ENCODE peak calls at places on chromosomes 7 and 10, in seven cellular contexts. E, I, G, V, X, Z and N are unnamed samples.
A peak's percentile ranks its signal among the peaks of the same experiment; 100 is the strongest.

GRCh38 chr10:100293067-100293466 is 6.6 kb upstream of the BLOC1S2 start:
- DNase-seq in E (no peak), I (no peak), G (no peak), V (no peak), X (no peak), Z (no peak), N (no peak)

GRCh38 chr7:26202019-26202985 is 757 bp downstream of the CBX3 start:
- DNase-seq in E (peak; percentile 56), I (peak; percentile 53), G (peak; percentile 75), V (no peak), X (peak; percentile 48), Z (no peak), N (peak; percentile 64)

GRCh38 chr10:102334106-102334505 is 61.4 kb upstream of the NFKB2 start:
- DNase-seq in E (no peak), I (no peak), G (no peak), V (no peak), X (peak; percentile 72), Z (no peak), N (peak; percentile 74)

GRCh38 chr10:22823109-22823508 is 104.7 kb upstream of the ARMC3 start:
- DNase-seq in E (no peak), I (no peak), G (no peak), V (no peak), X (no peak), Z (no peak), N (no peak)

GRCh38 chr7:90178592-90179279 is 24.5 kb downstream of the STEAP1 start:
- DNase-seq in E (no peak), I (no peak), G (no peak), V (no peak), X (no peak), Z (no peak), N (no peak)

GRCh38 chr10:29522038-29522855 is 112.5 kb downstream of the SVIL start:
- DNase-seq in E (no peak), I (peak; percentile 9), G (no peak), V (no peak), X (no peak), Z (no peak), N (no peak)

GRCh38 chr10:110324201-110324804 is 19.6 kb upstream of the SMNDC1 start:
- DNase-seq in E (no peak), I (no peak), G (no peak), V (no peak), X (no peak), Z (no peak), N (no peak)

GRCh38 chr7:1603346-1604211 is 33.7 kb upstream of the PSMG3 start:
- DNase-seq in E (no peak), I (no peak), G (no peak), V (no peak), X (no peak), Z (no peak), N (no peak)

GRCh38 chr7:80848841-80849240 is 70.0 kb downstream of the SEMA3C start:
- DNase-seq in E (no peak), I (no peak), G (no peak), V (no peak), X (no peak), Z (no peak), N (no peak)

GRCh38 chr10:58513189-58514101 is 773 bp downstream of the BICC1 start:
- DNase-seq in E (peak; percentile 77), I (peak; percentile 45), G (peak; percentile 56), V (no peak), X (peak; percentile 31), Z (peak; percentile 87), N (peak; percentile 68)

GRCh38 chr10:124917939-124918830 is 23.7 kb upstream of the ZRANB1 start:
- DNase-seq in E (no peak), I (no peak), G (no peak), V (no peak), X (no peak), Z (no peak), N (no peak)

GRCh38 chr7:108254259-108254658 is 124.1 kb upstream of the LAMB4 start:
- DNase-seq in E (no peak), I (no peak), G (no peak), V (no peak), X (no peak), Z (no peak), N (no peak)

GRCh38 chr10:30178565-30178964 is 119.2 kb upstream of the JCAD start:
- DNase-seq in E (no peak), I (no peak), G (no peak), V (no peak), X (no peak), Z (no peak), N (no peak)

GRCh38 chr7:78039791-78040776 is 241.5 kb downstream of the PHTF2 start:
- DNase-seq in E (peak; percentile 26), I (peak; percentile 23), G (peak; percentile 50), V (no peak), X (peak; percentile 31), Z (no peak), N (peak; percentile 71)

GRCh38 chr7:41711283-41712064 is 8.6 kb upstream of the INHBA start:
- DNase-seq in E (no peak), I (peak; percentile 37), G (no peak), V (no peak), X (peak; percentile 60), Z (no peak), N (no peak)

GRCh38 chr10:16776896-16777295 is 40.3 kb downstream of the RSU1 start:
- DNase-seq in E (no peak), I (no peak), G (no peak), V (no peak), X (no peak), Z (no peak), N (no peak)

GRCh38 chr7:54542920-54543539 is 855 bp downstream of the VSTM2A start:
- DNase-seq in E (no peak), I (no peak), G (no peak), V (no peak), X (no peak), Z (no peak), N (no peak)

GRCh38 chr7:84364708-84365107 is 170.1 kb upstream of the SEMA3A start:
- DNase-seq in E (no peak), I (no peak), G (no peak), V (no peak), X (no peak), Z (no peak), N (no peak)

GRCh38 chr10:17847586-17848296 is 38.6 kb downstream of the MRC1 start:
- DNase-seq in E (no peak), I (no peak), G (no peak), V (no peak), X (peak; percentile 24), Z (no peak), N (no peak)

GRCh38 chr7:1562126-1562525 is 6.1 kb upstream of the TMEM184A start:
- DNase-seq in E (no peak), I (no peak), G (no peak), V (no peak), X (no peak), Z (no peak), N (no peak)

GRCh38 chr10:24350111-24350921 is 141.4 kb downstream of the KIAA1217 start:
- DNase-seq in E (no peak), I (no peak), G (no peak), V (no peak), X (no peak), Z (no peak), N (no peak)

GRCh38 chr10:132943555-132944404 is 1.4 kb upstream of the CFAP46 start:
- DNase-seq in E (no peak), I (no peak), G (no peak), V (no peak), X (no peak), Z (no peak), N (no peak)

GRCh38 chr7:157614457-157615020 is 277.7 kb downstream of the DNAJB6 start:
- DNase-seq in E (no peak), I (no peak), G (no peak), V (no peak), X (no peak), Z (no peak), N (no peak)
- H3K9me3 ChIP-seq in E (no peaks in the 10 kb centered on the region), I (no peaks in the 10 kb centered on the region), G (peaks cover 3% of the 10 kb centered on the region), V (no peaks in the 10 kb centered on the region), X (no peaks in the 10 kb centered on the region), Z (no peaks in the 10 kb centered on the region), N (no peaks in the 10 kb centered on the region)

DNA sequence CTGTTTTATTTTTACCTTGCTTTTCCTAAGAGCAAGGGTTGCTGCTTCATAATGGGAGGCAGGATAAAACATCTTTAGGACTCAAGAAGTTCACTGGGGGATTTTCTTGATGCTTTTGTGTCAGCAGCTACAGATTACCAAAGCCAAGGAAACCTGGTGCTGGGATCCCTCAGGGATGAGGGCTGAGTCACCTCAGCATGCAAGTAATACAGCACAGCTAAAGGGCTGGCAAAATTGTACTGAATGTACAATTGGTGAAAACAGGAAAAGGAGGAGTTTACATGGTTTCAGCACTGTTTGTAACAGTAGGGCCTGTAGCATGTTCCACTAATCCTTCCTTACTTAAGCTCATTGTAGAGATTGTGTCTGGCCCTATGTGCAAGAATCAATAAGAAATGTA is 1056.8 kb downstream of the SORCS1 start:
- DNase-seq in E (no peak), I (no peak), G (no peak), V (no peak), X (no peak), Z (no peak), N (no peak)
- H3K9me3 ChIP-seq in E (no peaks in the 10 kb centered on the region), I (no peaks in the 10 kb centered on the region), G (no peaks in the 10 kb centered on the region), V (no peaks in the 10 kb centered on the region), X (no peaks in the 10 kb centered on the region), Z (peaks cover 4% of the 10 kb centered on the region), N (no peaks in the 10 kb centered on the region)

GRCh38 chr7:159117366-159118219 is 27.1 kb downstream of the VIPR2 start:
- DNase-seq in E (no peak), I (no peak), G (no peak), V (no peak), X (no peak), Z (peak; percentile 72), N (no peak)
- H3K9me3 ChIP-seq in E (no peaks in the 10 kb centered on the region), I (no peaks in the 10 kb centered on the region), G (no peaks in the 10 kb centered on the region), V (no peaks in the 10 kb centered on the region), X (no peaks in the 10 kb centered on the region), Z (no peaks in the 10 kb centered on the region), N (no peaks in the 10 kb centered on the region)

DNA sequence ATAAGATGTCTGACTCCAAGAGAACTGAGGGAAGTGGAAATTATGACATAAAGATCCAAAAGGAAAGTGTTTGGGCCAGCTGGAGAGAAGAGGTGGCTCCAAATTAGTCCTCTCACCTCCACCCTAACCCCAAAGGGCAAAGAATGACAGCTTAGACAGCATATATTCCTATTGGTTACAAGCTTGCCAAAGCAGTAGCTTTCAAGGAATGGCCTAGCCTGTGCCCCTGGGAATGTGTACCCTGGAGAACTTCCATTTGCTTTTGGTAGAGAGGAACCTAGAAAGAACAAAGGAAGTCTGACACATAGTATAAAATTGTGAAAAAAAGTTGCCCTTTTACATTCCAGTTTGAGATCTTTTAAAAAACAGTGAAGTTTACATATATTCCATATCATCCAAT is 11.2 kb upstream of the NRG3 start:
- DNase-seq in E (no peak), I (no peak), G (no peak), V (no peak), X (no peak), Z (no peak), N (no peak)
- H3K9me3 ChIP-seq in E (no peaks in the 10 kb centered on the region), I (no peaks in the 10 kb centered on the region), G (peaks cover 2% of the 10 kb centered on the region), V (no peaks in the 10 kb centered on the region), X (no peaks in the 10 kb centered on the region), Z (no peaks in the 10 kb centered on the region), N (no peaks in the 10 kb centered on the region)

DNA sequence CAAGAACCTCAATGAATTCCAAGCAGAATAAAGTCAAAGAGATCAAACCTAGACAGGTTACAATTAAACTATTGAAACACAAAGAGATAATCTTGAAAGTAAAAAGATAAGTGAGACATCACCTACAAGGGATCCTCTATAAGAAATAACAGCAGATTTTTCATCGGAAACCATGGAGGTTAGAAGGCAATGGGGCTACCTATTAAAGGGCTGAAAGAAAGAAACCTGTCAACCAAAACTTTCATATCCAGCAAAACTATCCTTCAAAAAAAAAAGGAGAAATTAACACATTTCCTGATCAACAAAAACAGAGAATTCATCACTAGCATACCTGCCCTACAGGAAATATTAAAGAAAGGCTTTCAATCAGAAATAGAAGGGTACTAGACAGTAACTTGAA is 244.9 kb downstream of the ARHGAP12 start:
- DNase-seq in E (no peak), I (no peak), G (no peak), V (no peak), X (no peak), Z (no peak), N (no peak)
- H3K9me3 ChIP-seq in E (peaks cover 14% of the 10 kb centered on the region), I (peaks cover 14% of the 10 kb centered on the region), G (peaks cover 3% of the 10 kb centered on the region), V (peaks cover 8% of the 10 kb centered on the region), X (peaks cover 23% of the 10 kb centered on the region), Z (peaks cover 31% of the 10 kb centered on the region), N (peaks cover 19% of the 10 kb centered on the region)